ENCODE peak calls at places on chromosomes 7 and 10, in six cellular contexts. W is A549, O is ovary, S is IMR-90, X is esophagus muscularis mucosa, Q is testis. G is an unnamed sample.

GRCh38 chr7:43341132-43341531 is 228.7 kb downstream of the HECW1 start:
- DNase-seq in W (no peak), O (no peak), S (no peak), X (no peak), Q (no peak), G (no peak)

GRCh38 chr10:110504111-110504735 is 6.5 kb downstream of the DUSP5 start:
- DNase-seq in W (peak), O (peak), S (peak), X (no peak), Q (peak), G (no peak)

GRCh38 chr10:85581357-85581756 is 785.2 kb downstream of the GRID1 start:
- DNase-seq in W (no peak), O (no peak), S (no peak), X (no peak), Q (no peak), G (no peak)

GRCh38 chr10:95408148-95408930 is 117.5 kb upstream of the PDLIM1 start:
- DNase-seq in W (no peak), O (no peak), S (no peak), X (no peak), Q (no peak), G (peak)

GRCh38 chr10:5551531-5552375 is 27.0 kb downstream of the CALML3 start:
- DNase-seq in W (no peak), O (no peak), S (peak), X (no peak), Q (no peak), G (peak)

GRCh38 chr10:112026438-112026837 is 157.1 kb downstream of the GPAM start:
- DNase-seq in W (no peak), O (no peak), S (no peak), X (no peak), Q (no peak), G (no peak)

GRCh38 chr7:50426280-50427045 is 23.7 kb downstream of the FIGNL1 start:
- DNase-seq in W (no peak), O (no peak), S (no peak), X (no peak), Q (no peak), G (no peak)

GRCh38 chr10:102796407-102797176 is 40.6 kb downstream of the CYP17A1 start:
- DNase-seq in W (no peak), O (peak), S (peak), X (peak), Q (peak), G (peak)

GRCh38 chr7:14023838-14024237 is 34.4 kb upstream of the ETV1 start:
- DNase-seq in W (no peak), O (no peak), S (no peak), X (no peak), Q (no peak), G (no peak)

GRCh38 chr10:34813626-34814227 is 1.4 kb downstream of the PARD3 start:
- DNase-seq in W (peak), O (no peak), S (peak), X (no peak), Q (peak), G (no peak)

GRCh38 chr10:23818484-23818883 is 379.6 kb downstream of the OTUD1 start:
- DNase-seq in W (no peak), O (no peak), S (no peak), X (no peak), Q (no peak), G (no peak)

GRCh38 chr10:104122273-104123107 is 519 bp downstream of the SFR1 start:
- DNase-seq in W (peak), O (no peak), S (peak), X (no peak), Q (peak), G (peak)

GRCh38 chr10:96448021-96448457 is 65.7 kb downstream of the TLL2 start:
- DNase-seq in W (no peak), O (peak), S (no peak), X (peak), Q (peak), G (no peak)

GRCh38 chr7:128102490-128103291 is 71.5 kb upstream of the LRRC4 start:
- DNase-seq in W (no peak), O (no peak), S (no peak), X (no peak), Q (no peak), G (no peak)

GRCh38 chr7:81684513-81685262 is 85.2 kb downstream of the HGF start:
- DNase-seq in W (peak), O (peak), S (peak), X (peak), Q (peak), G (peak)

GRCh38 chr7:81690251-81690650 is 79.6 kb downstream of the HGF start:
- DNase-seq in W (no peak), O (no peak), S (no peak), X (no peak), Q (no peak), G (no peak)

GRCh38 chr7:81688622-81689411 is 81.0 kb downstream of the HGF start:
- DNase-seq in W (no peak), O (no peak), S (no peak), X (no peak), Q (no peak), G (no peak)

GRCh38 chr7:81685263-81685868 is 84.5 kb downstream of the HGF start:
- DNase-seq in W (no peak), O (no peak), S (peak), X (no peak), Q (no peak), G (no peak)

DNA sequence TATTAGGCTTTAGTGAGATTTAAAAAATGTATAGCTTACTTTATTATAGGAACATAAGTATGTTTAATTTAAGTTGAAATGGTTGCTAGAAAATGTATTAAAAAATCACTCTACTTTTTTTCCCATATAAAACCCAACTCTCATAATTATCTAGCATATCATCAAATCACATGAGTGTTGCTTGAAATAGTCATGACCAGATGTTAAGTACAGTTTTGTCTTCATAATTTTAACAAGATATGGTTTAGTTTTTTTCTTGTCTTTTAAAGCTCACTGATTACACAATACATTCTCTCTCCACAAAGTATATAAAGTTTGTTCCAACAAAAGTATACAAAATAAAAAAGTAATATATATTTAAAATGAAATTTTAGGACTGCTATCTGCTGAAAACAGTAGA is 82.8 kb downstream of the HGF start:
- DNase-seq in W (no peak), O (no peak), S (peak), X (no peak), Q (no peak), G (no peak)
- TF ChIP-seq POLR2A in W (no peak), O (no peak), S (no peak), X (no peak), Q (no peak), G (no peak)

GRCh38 chr7:15515201-15515777 is 46.5 kb downstream of the AGMO start:
- DNase-seq in W (no peak), O (no peak), S (peak), X (no peak), Q (no peak), G (no peak)
- H3K4me3 ChIP-seq in W (no peak), O (no peak), S (peak), X (peak), Q (no peak), G (no peak)

GRCh38 chr7:100271716-100272537 is 35.6 kb upstream of the SPDYE3 start:
- DNase-seq in W (peak), O (peak), S (peak), X (peak), Q (peak), G (peak)
- TF ChIP-seq CTCF in W (peak), O (peak), S (peak), X (peak), Q (no peak), G (no peak)

GRCh38 chr7:156998988-156999610 is 11.4 kb downstream of the MNX1 start:
- DNase-seq in W (no peak), O (no peak), S (no peak), X (no peak), Q (peak), G (no peak)
- TF ChIP-seq POLR2A in W (no peak), O (no peak), S (no peak), X (no peak), Q (no peak), G (no peak)

GRCh38 chr10:93062499-93063216 is 2.1 kb downstream of the CYP26C1 start:
- DNase-seq in W (peak), O (no peak), S (peak), X (no peak), Q (peak), G (no peak)
- H3K4me3 ChIP-seq in W (no peak), O (no peak), S (peak), X (peak), Q (peak), G (no peak)

GRCh38 chr7:135712796-135713195 is 15.2 kb downstream of the SLC13A4 start:
- DNase-seq in W (no peak), O (no peak), S (no peak), X (no peak), Q (peak), G (no peak)

GRCh38 chr7:135712182-135712782 is 15.7 kb downstream of the SLC13A4 start:
- DNase-seq in W (no peak), O (no peak), S (no peak), X (no peak), Q (no peak), G (no peak)

GRCh38 chr7:135708041-135708440 is 19.9 kb downstream of the SLC13A4 start:
- DNase-seq in W (no peak), O (no peak), S (no peak), X (no peak), Q (no peak), G (no peak)

GRCh38 chr7:135709508-135709907 is 18.5 kb downstream of the SLC13A4 start:
- DNase-seq in W (no peak), O (no peak), S (no peak), X (no peak), Q (no peak), G (no peak)

GRCh38 chr7:135710417-135711138 is 17.4 kb downstream of the SLC13A4 start:
- DNase-seq in W (peak), O (no peak), S (no peak), X (no peak), Q (no peak), G (no peak)
- TF ChIP-seq CTCF in W (peak), O (no peak), S (no peak), X (peak), Q (no peak), G (no peak)